ENCODE peak calls at places on chromosomes 11 and 22, in ten cellular contexts. B is foreskin melanocyte, Q is M059J, P is pons, W is IMR-90, A is NCI-H2081, O is RWPE1, R is EL, X is NCI-H774, T is ELF-1. Y is an unnamed sample.

GRCh38 chr11:63667993-63668392 is 3.2 kb downstream of the ATL3 start:
- DNase-seq in X (no peak), Q (peak; percentile 97), A (no peak), T (no peak), R (peak; percentile 95), P (no peak), O (peak; percentile 76), B (peak; percentile 55), W (peak; percentile 97), Y (peak; percentile 62)

GRCh38 chr11:59550368-59550841 is 39.1 kb downstream of the OR4D9 start:
- DNase-seq in O (peak; percentile 79), T (peak; percentile 99), Q (peak; percentile 97), P (peak; percentile 92), B (peak; percentile 95), X (peak; percentile 82), R (peak; percentile 96), W (peak; percentile 97), A (peak; percentile 95), Y (peak; percentile 99)

GRCh38 chr22:19419464-19420178 is 11.9 kb downstream of the HIRA start:
- DNase-seq in W (peak; percentile 17), A (no peak), R (no peak), Q (no peak), X (no peak), O (no peak), B (no peak), P (no peak), T (no peak), Y (peak; percentile 88)

GRCh38 chr11:101438126-101438525 is 145.7 kb downstream of the TRPC6 start:
- DNase-seq in T (no peak), X (no peak), W (no peak), A (no peak), P (no peak), Q (no peak), R (no peak), O (no peak), B (no peak), Y (no peak)

GRCh38 chr11:77879218-77879617 is 58.3 kb downstream of the AAMDC start:
- DNase-seq in O (no peak), R (peak; percentile 32), P (no peak), X (no peak), B (no peak), T (no peak), A (peak; percentile 25), Q (peak; percentile 28), W (peak; percentile 50), Y (no peak)

GRCh38 chr11:48005133-48005532 is 24.8 kb downstream of the PTPRJ start:
- DNase-seq in A (no peak), P (no peak), T (no peak), Q (no peak), X (no peak), W (no peak), O (no peak), R (no peak), B (no peak), Y (no peak)

GRCh38 chr11:102495161-102496042 is 35.1 kb downstream of the MMP7 start:
- DNase-seq in X (peak; percentile 76), Q (peak; percentile 87), A (peak; percentile 73), B (peak; percentile 60), O (peak; percentile 66), R (peak; percentile 82), T (peak; percentile 76), W (peak; percentile 88), P (peak; percentile 96), Y (peak; percentile 86)

GRCh38 chr11:111714522-111714921 is 51.7 kb downstream of the PPP2R1B start:
- DNase-seq in W (no peak), A (no peak), X (no peak), O (no peak), T (no peak), P (no peak), Q (no peak), R (no peak), B (no peak), Y (no peak)

GRCh38 chr11:115764172-115764571 is 260.0 kb upstream of the CADM1 start:
- DNase-seq in O (no peak), R (no peak), W (no peak), X (no peak), T (no peak), A (no peak), B (no peak), P (no peak), Q (peak; percentile 78), Y (no peak)

GRCh38 chr11:35964846-35965245 is 21.0 kb downstream of the LDLRAD3 start:
- DNase-seq in T (no peak), P (no peak), R (no peak), O (no peak), W (no peak), X (no peak), Q (peak; percentile 72), B (no peak), A (no peak), Y (no peak)

GRCh38 chr11:2090172-2091111 is 48.7 kb downstream of the IGF2 start:
- DNase-seq in B (no peak), Q (no peak), P (no peak), X (no peak), A (no peak), W (no peak), R (no peak), T (no peak), O (no peak), Y (no peak)

GRCh38 chr22:36277482-36278291 is 24.8 kb downstream of the APOL1 start:
- DNase-seq in T (peak; percentile 79), Q (peak; percentile 61), P (peak; percentile 58), R (peak; percentile 66), W (peak; percentile 56), B (no peak), A (peak; percentile 11), O (peak; percentile 64), X (no peak), Y (peak; percentile 81)

GRCh38 chr11:3049430-3050243 is 7.6 kb downstream of the CARS1 start:
- DNase-seq in P (peak; percentile 94), B (peak; percentile 89), T (peak; percentile 59), R (peak; percentile 98), O (peak; percentile 91), Q (peak; percentile 97), A (peak; percentile 45), W (peak; percentile 98), X (no peak), Y (no peak)